ENCODE peak calls at places on chromosomes 16 and 17, in ten cellular contexts. G, V, M, O, L, H, D, I, Q and X are unnamed samples.
A peak's percentile ranks its signal among the peaks of the same experiment; 100 is the strongest.

GRCh38 chr17:16929281-16929680 is 42.6 kb downstream of the TNFRSF13B start:
- DNase-seq in G (no peak), V (no peak), M (no peak), O (no peak), L (no peak), H (no peak), D (no peak), I (no peak), Q (no peak), X (no peak)

GRCh38 chr16:88330971-88331890 is 51.5 kb upstream of the ZNF469 start:
- DNase-seq in G (no peak), V (no peak), M (no peak), O (no peak), L (no peak), H (no peak), D (no peak), I (no peak), Q (no peak), X (no peak)

GRCh38 chr17:66904760-66905637 is 59.5 kb upstream of the CACNG4 start:
- DNase-seq in G (no peak), V (no peak), M (no peak), O (peak; percentile 64), L (peak; percentile 22), H (no peak), D (no peak), I (no peak), Q (no peak), X (peak; percentile 40)

GRCh38 chr17:5282639-5283217 is 644 bp downstream of the RABEP1 start:
- DNase-seq in G (no peak), V (no peak), M (no peak), O (peak; percentile 31), L (no peak), H (no peak), D (peak; percentile 31), I (no peak), Q (no peak), X (peak; percentile 1)

GRCh38 chr16:55146939-55147338 is 177.1 kb upstream of the IRX6 start:
- DNase-seq in G (no peak), V (no peak), M (no peak), O (no peak), L (no peak), H (no peak), D (no peak), I (no peak), Q (no peak), X (no peak)

GRCh38 chr16:81080233-81080632 is 3.2 kb upstream of the C16orf46 start:
- DNase-seq in G (no peak), V (no peak), M (no peak), O (no peak), L (no peak), H (no peak), D (no peak), I (no peak), Q (no peak), X (no peak)

GRCh38 chr16:57036945-57037344 is 47.6 kb downstream of the NLRC5 start:
- DNase-seq in G (no peak), V (no peak), M (no peak), O (no peak), L (no peak), H (no peak), D (no peak), I (no peak), Q (no peak), X (no peak)

GRCh38 chr16:28140788-28141618 is 70.8 kb downstream of the XPO6 start:
- DNase-seq in G (peak; percentile 64), V (no peak), M (no peak), O (no peak), L (no peak), H (no peak), D (peak; percentile 55), I (no peak), Q (no peak), X (no peak)

GRCh38 chr17:1298616-1299015 is 19.2 kb downstream of the TRARG1 start:
- DNase-seq in G (no peak), V (no peak), M (no peak), O (no peak), L (no peak), H (peak; percentile 28), D (peak; percentile 42), I (no peak), Q (no peak), X (peak; percentile 6)

DNA sequence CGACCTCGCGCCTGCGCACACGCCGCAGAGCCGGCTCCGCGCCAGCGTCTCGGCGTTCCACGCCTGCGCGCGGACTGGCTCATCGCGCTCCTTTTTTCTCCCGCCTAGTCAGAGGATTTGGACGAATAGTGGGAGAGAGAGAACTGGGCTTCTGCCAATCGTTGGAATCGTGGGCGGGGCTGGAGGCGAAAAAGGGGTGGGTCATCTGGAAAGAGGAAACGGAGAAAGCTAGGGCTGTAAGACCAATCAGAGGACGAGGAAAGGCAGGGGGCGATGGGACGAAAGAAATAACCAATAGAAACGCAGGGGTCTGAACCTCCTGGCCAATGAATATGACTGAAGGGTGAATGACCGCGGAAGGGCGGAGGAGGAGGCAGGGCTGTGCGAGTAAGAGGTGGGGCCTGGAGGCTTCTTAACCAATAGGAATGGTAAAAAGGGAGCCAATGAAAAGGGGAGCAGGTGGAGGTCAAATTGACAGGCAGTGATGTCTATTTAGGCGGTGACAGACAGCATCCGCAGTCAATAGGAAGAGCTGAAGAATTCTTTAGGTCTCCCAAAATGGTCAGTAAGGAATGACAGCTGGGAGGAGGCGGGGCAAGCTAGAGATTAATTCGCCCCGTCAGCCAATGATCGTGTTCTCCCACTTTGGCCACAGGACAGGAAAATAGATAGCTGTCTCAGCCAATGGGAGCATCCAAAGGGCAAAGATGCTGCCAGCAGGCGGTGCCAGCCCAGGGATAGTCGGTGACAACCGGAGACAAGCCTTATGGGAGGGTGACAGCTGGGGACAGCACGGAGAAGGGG is at the start of gene TBC1D10B:
- DNase-seq in G (peak; percentile 98), V (peak; percentile 100), M (peak; percentile 97), O (peak; percentile 100), L (peak; percentile 99), H (peak; percentile 97), D (peak; percentile 98), I (peak; percentile 100), Q (peak; percentile 98), X (peak; percentile 99)
- TF ChIP-seq CTCF in G (no peak), V (peak; percentile 13), M (peak; percentile 46), O (no peak), L (no peak), H (no peak), D (peak; percentile 27), I (no peak), Q (peak; percentile 42), X (no peak)

GRCh38 chr17:8889458-8890210 is 22.2 kb upstream of the PIK3R6 start:
- DNase-seq in G (no peak), V (no peak), M (no peak), O (no peak), L (no peak), H (no peak), D (no peak), I (no peak), Q (no peak), X (no peak)

GRCh38 chr17:8890671-8891070 is 23.2 kb upstream of the PIK3R6 start:
- DNase-seq in G (no peak), V (no peak), M (no peak), O (no peak), L (no peak), H (no peak), D (no peak), I (no peak), Q (no peak), X (no peak)

GRCh38 chr17:8885968-8886674 is 18.6 kb upstream of the PIK3R6 start:
- DNase-seq in G (no peak), V (no peak), M (no peak), O (no peak), L (no peak), H (no peak), D (no peak), I (no peak), Q (no peak), X (no peak)

GRCh38 chr17:8888704-8889302 is 21.3 kb upstream of the PIK3R6 start:
- DNase-seq in G (no peak), V (no peak), M (no peak), O (no peak), L (no peak), H (no peak), D (no peak), I (no peak), Q (no peak), X (no peak)

DNA sequence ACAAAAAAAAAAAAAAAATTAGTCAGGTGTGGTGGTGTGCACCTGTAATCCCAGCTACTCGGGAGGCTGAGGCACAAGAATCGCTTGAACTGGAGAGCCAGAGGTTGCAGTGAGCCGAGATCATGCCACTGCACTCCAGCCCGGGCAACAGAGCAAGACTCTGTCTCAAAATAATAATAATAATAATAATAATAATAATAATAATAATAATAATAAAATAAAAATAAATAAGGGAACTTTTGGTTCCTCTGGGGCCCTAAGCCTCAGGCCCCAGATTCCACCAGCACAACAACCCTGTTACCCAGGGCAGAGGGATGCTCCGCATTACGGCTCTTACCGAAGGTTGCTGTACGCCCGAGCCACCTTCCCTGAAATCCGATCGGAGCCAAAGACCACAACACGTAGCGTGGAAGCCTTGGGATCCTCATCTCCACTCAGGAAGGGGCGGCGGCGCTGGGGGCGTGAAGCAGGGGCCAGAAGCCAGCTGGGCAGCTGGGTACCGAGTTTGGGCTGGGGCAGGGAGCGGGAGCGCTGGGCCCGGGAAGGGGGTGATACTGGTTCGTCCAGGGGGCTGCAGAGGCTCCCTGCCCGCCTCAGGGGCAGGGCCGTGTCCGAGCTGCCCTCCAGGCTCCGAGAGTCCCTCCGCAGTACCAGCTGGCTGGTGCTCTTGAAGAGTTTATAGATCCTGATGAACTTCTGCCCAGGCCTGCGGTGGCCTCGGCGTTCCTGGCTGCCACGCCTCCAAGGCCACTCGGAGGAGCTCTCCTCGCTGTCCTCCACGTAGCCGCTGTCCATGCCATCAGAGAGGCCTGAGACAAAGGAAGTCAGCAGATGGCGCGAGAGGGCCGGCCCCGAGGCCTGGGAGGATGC is 20.6 kb upstream of the PIK3R6 start:
- DNase-seq in G (no peak), V (no peak), M (peak; percentile 71), O (no peak), L (no peak), H (peak; percentile 45), D (no peak), I (peak; percentile 9), Q (peak; percentile 51), X (no peak)
- TF ChIP-seq CTCF in G (no peak), V (peak; percentile 46), M (peak; percentile 40), O (no peak), L (no peak), H (no peak), D (no peak), I (peak; percentile 45), Q (no peak), X (no peak)

GRCh38 chr16:85027349-85027967 is at the start of gene KIAA0513:
- DNase-seq in G (peak; percentile 97), V (no peak), M (peak; percentile 96), O (peak; percentile 94), L (peak; percentile 92), H (peak; percentile 99), D (peak; percentile 95), I (peak; percentile 90), Q (peak; percentile 98), X (peak; percentile 98)
- TF ChIP-seq CTCF in G (no peak), V (peak; percentile 34), M (peak; percentile 17), O (peak; percentile 24), L (no peak), H (no peak), D (no peak), I (peak; percentile 6), Q (no peak), X (no peak)

DNA sequence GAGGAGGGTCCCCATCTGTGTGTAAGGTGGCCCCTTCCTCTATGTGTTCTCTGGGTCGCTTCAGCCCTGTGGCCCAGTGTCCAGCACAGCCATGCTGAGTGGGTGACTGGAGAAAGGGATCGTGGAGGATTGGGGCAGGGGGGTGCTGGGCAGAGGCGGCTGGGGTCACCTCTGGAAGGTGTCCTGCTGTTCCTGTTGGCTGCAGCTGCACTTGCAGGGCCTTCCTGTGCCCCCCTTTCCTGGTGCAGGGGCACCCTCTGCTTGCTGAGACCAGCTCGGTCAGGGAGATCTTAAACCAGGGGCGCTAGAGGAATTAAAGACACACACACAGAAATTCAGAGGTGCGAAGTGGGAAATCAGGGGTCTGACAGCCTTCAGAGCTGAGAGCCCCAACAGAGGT is 11.1 kb downstream of the IL32 start:
- DNase-seq in G (no peak), V (no peak), M (no peak), O (no peak), L (no peak), H (no peak), D (no peak), I (no peak), Q (no peak), X (no peak)
- TF ChIP-seq CTCF in G (no peak), V (no peak), M (no peak), O (no peak), L (no peak), H (no peak), D (no peak), I (no peak), Q (no peak), X (no peak)